ENCODE peak calls at places on chromosomes 5 and 9, in ten cellular contexts. One of them, this sample, is unnamed.

GRCh38 chr9:93365427-93366118 is 85.9 kb upstream of the FAM120A start:
- DNase-seq in GM03348: no peak
- DNase-seq in SW 1271: no peak
- DNase-seq in CD8-positive, alpha-beta memory T cell: no peak
- DNase-seq in Jurkat, Clone E6-1: no peak
- DNase-seq in psoas muscle: no peak
- DNase-seq in stomach: no peak
- DNase-seq in body of pancreas: no peak
- DNase-seq in effector memory CD4-positive, alpha-beta T cell: no peak
- DNase-seq in AG08395: no peak
- DNase-seq in this sample: no peak

GRCh38 chr9:129006328-129007034 is 21.6 kb downstream of the SH3GLB2 start:
- DNase-seq in GM03348: peak; percentile 93
- DNase-seq in SW 1271: peak; percentile 41
- DNase-seq in CD8-positive, alpha-beta memory T cell: no peak
- DNase-seq in Jurkat, Clone E6-1: peak; percentile 66
- DNase-seq in psoas muscle: peak; percentile 60
- DNase-seq in stomach: peak; percentile 72
- DNase-seq in body of pancreas: peak; percentile 76
- DNase-seq in effector memory CD4-positive, alpha-beta T cell: no peak
- DNase-seq in AG08395: peak; percentile 90
- DNase-seq in this sample: peak; percentile 74

GRCh38 chr5:131318455-131318854 is 54.6 kb downstream of the CDC42SE2 start:
- DNase-seq in GM03348: no peak
- DNase-seq in SW 1271: no peak
- DNase-seq in CD8-positive, alpha-beta memory T cell: no peak
- DNase-seq in Jurkat, Clone E6-1: no peak
- DNase-seq in psoas muscle: no peak
- DNase-seq in stomach: no peak
- DNase-seq in body of pancreas: no peak
- DNase-seq in effector memory CD4-positive, alpha-beta T cell: no peak
- DNase-seq in AG08395: no peak
- DNase-seq in this sample: no peak

GRCh38 chr5:108061941-108062340 is 320.0 kb downstream of the FBXL17 start:
- DNase-seq in GM03348: peak; percentile 21
- DNase-seq in SW 1271: no peak
- DNase-seq in CD8-positive, alpha-beta memory T cell: no peak
- DNase-seq in Jurkat, Clone E6-1: no peak
- DNase-seq in psoas muscle: no peak
- DNase-seq in stomach: no peak
- DNase-seq in body of pancreas: no peak
- DNase-seq in effector memory CD4-positive, alpha-beta T cell: no peak
- DNase-seq in AG08395: no peak
- DNase-seq in this sample: no peak

GRCh38 chr5:135108992-135109391 is 75.0 kb upstream of the PITX1 start:
- DNase-seq in GM03348: no peak
- DNase-seq in SW 1271: no peak
- DNase-seq in CD8-positive, alpha-beta memory T cell: no peak
- DNase-seq in Jurkat, Clone E6-1: no peak
- DNase-seq in psoas muscle: no peak
- DNase-seq in stomach: no peak
- DNase-seq in body of pancreas: no peak
- DNase-seq in effector memory CD4-positive, alpha-beta T cell: no peak
- DNase-seq in AG08395: no peak
- DNase-seq in this sample: peak; percentile 58

GRCh38 chr5:92500752-92501151 is 1080.3 kb downstream of the NR2F1-AS1 start:
- DNase-seq in GM03348: no peak
- DNase-seq in SW 1271: no peak
- DNase-seq in CD8-positive, alpha-beta memory T cell: no peak
- DNase-seq in Jurkat, Clone E6-1: no peak
- DNase-seq in psoas muscle: no peak
- DNase-seq in stomach: no peak
- DNase-seq in body of pancreas: no peak
- DNase-seq in effector memory CD4-positive, alpha-beta T cell: no peak
- DNase-seq in AG08395: no peak
- DNase-seq in this sample: no peak

GRCh38 chr9:655875-656274 is 185.6 kb upstream of the DMRT1 start:
- DNase-seq in GM03348: no peak
- DNase-seq in SW 1271: no peak
- DNase-seq in CD8-positive, alpha-beta memory T cell: no peak
- DNase-seq in Jurkat, Clone E6-1: no peak
- DNase-seq in psoas muscle: peak; percentile 81
- DNase-seq in stomach: peak; percentile 88
- DNase-seq in body of pancreas: peak; percentile 94
- DNase-seq in effector memory CD4-positive, alpha-beta T cell: no peak
- DNase-seq in AG08395: no peak
- DNase-seq in this sample: peak; percentile 71

GRCh38 chr5:43420241-43420640 is 8.1 kb upstream of the CCL28 start:
- DNase-seq in GM03348: no peak
- DNase-seq in SW 1271: no peak
- DNase-seq in CD8-positive, alpha-beta memory T cell: no peak
- DNase-seq in Jurkat, Clone E6-1: no peak
- DNase-seq in psoas muscle: no peak
- DNase-seq in stomach: no peak
- DNase-seq in body of pancreas: no peak
- DNase-seq in effector memory CD4-positive, alpha-beta T cell: no peak
- DNase-seq in AG08395: no peak
- DNase-seq in this sample: no peak

GRCh38 chr5:77396017-77396416 is 96.1 kb downstream of the WDR41 start:
- DNase-seq in GM03348: no peak
- DNase-seq in SW 1271: no peak
- DNase-seq in CD8-positive, alpha-beta memory T cell: no peak
- DNase-seq in Jurkat, Clone E6-1: peak; percentile 26
- DNase-seq in psoas muscle: no peak
- DNase-seq in stomach: no peak
- DNase-seq in body of pancreas: no peak
- DNase-seq in effector memory CD4-positive, alpha-beta T cell: no peak
- DNase-seq in AG08395: no peak
- DNase-seq in this sample: no peak

GRCh38 chr5:132647473-132647872 is 10.5 kb upstream of the IL13 start:
- DNase-seq in GM03348: no peak
- DNase-seq in SW 1271: no peak
- DNase-seq in CD8-positive, alpha-beta memory T cell: no peak
- DNase-seq in Jurkat, Clone E6-1: no peak
- DNase-seq in psoas muscle: no peak
- DNase-seq in stomach: no peak
- DNase-seq in body of pancreas: no peak
- DNase-seq in effector memory CD4-positive, alpha-beta T cell: no peak
- DNase-seq in AG08395: no peak
- DNase-seq in this sample: no peak

GRCh38 chr5:7425830-7426229 is 29.9 kb downstream of the ADCY2 start:
- DNase-seq in GM03348: no peak
- DNase-seq in SW 1271: no peak
- DNase-seq in CD8-positive, alpha-beta memory T cell: no peak
- DNase-seq in Jurkat, Clone E6-1: no peak
- DNase-seq in psoas muscle: no peak
- DNase-seq in stomach: no peak
- DNase-seq in body of pancreas: no peak
- DNase-seq in effector memory CD4-positive, alpha-beta T cell: no peak
- DNase-seq in AG08395: no peak
- DNase-seq in this sample: no peak

GRCh38 chr9:29965834-29966233 is 2392.6 kb upstream of the C9orf72 start:
- DNase-seq in GM03348: no peak
- DNase-seq in SW 1271: no peak
- DNase-seq in CD8-positive, alpha-beta memory T cell: no peak
- DNase-seq in Jurkat, Clone E6-1: no peak
- DNase-seq in psoas muscle: no peak
- DNase-seq in stomach: no peak
- DNase-seq in body of pancreas: no peak
- DNase-seq in effector memory CD4-positive, alpha-beta T cell: no peak
- DNase-seq in AG08395: no peak
- DNase-seq in this sample: no peak

GRCh38 chr9:70229579-70229978 is 29.2 kb upstream of the SMC5 start:
- DNase-seq in GM03348: peak; percentile 35
- DNase-seq in SW 1271: no peak
- DNase-seq in CD8-positive, alpha-beta memory T cell: no peak
- DNase-seq in Jurkat, Clone E6-1: no peak
- DNase-seq in psoas muscle: no peak
- DNase-seq in stomach: no peak
- DNase-seq in body of pancreas: no peak
- DNase-seq in effector memory CD4-positive, alpha-beta T cell: no peak
- DNase-seq in AG08395: peak; percentile 31
- DNase-seq in this sample: no peak

GRCh38 chr5:93303291-93303691 is 277.7 kb downstream of the NR2F1-AS1 start:
- DNase-seq in GM03348: no peak
- DNase-seq in SW 1271: no peak
- DNase-seq in CD8-positive, alpha-beta memory T cell: no peak
- DNase-seq in Jurkat, Clone E6-1: no peak
- DNase-seq in psoas muscle: no peak
- DNase-seq in stomach: no peak
- DNase-seq in body of pancreas: no peak
- DNase-seq in effector memory CD4-positive, alpha-beta T cell: no peak
- DNase-seq in AG08395: no peak
- DNase-seq in this sample: no peak

GRCh38 chr9:16236882-16237281 is 633.6 kb downstream of the BNC2 start:
- DNase-seq in GM03348: peak; percentile 59
- DNase-seq in SW 1271: no peak
- DNase-seq in CD8-positive, alpha-beta memory T cell: no peak
- DNase-seq in Jurkat, Clone E6-1: no peak
- DNase-seq in psoas muscle: no peak
- DNase-seq in stomach: no peak
- DNase-seq in body of pancreas: no peak
- DNase-seq in effector memory CD4-positive, alpha-beta T cell: no peak
- DNase-seq in AG08395: peak; percentile 43
- DNase-seq in this sample: no peak

GRCh38 chr9:94767331-94768099 is 41.0 kb downstream of the AOPEP start:
- DNase-seq in GM03348: no peak
- DNase-seq in SW 1271: no peak
- DNase-seq in CD8-positive, alpha-beta memory T cell: no peak
- DNase-seq in Jurkat, Clone E6-1: no peak
- DNase-seq in psoas muscle: no peak
- DNase-seq in stomach: no peak
- DNase-seq in body of pancreas: no peak
- DNase-seq in effector memory CD4-positive, alpha-beta T cell: no peak
- DNase-seq in AG08395: peak; percentile 13
- DNase-seq in this sample: no peak

GRCh38 chr5:134175874-134176522 is 752 bp downstream of the SKP1 start:
- DNase-seq in GM03348: peak; percentile 51
- DNase-seq in SW 1271: no peak
- DNase-seq in CD8-positive, alpha-beta memory T cell: peak; percentile 62
- DNase-seq in Jurkat, Clone E6-1: no peak
- DNase-seq in psoas muscle: no peak
- DNase-seq in stomach: peak; percentile 36
- DNase-seq in body of pancreas: peak; percentile 45
- DNase-seq in effector memory CD4-positive, alpha-beta T cell: no peak
- DNase-seq in AG08395: peak; percentile 22
- DNase-seq in this sample: no peak

GRCh38 chr9:95907794-95908193 is 32.3 kb downstream of the ERCC6L2 start:
- DNase-seq in GM03348: no peak
- DNase-seq in SW 1271: no peak
- DNase-seq in CD8-positive, alpha-beta memory T cell: no peak
- DNase-seq in Jurkat, Clone E6-1: no peak
- DNase-seq in psoas muscle: no peak
- DNase-seq in stomach: no peak
- DNase-seq in body of pancreas: no peak
- DNase-seq in effector memory CD4-positive, alpha-beta T cell: no peak
- DNase-seq in AG08395: no peak
- DNase-seq in this sample: no peak

GRCh38 chr5:4159681-4160080 is 564.0 kb downstream of the IRX1 start:
- DNase-seq in GM03348: no peak
- DNase-seq in SW 1271: no peak
- DNase-seq in CD8-positive, alpha-beta memory T cell: no peak
- DNase-seq in Jurkat, Clone E6-1: no peak
- DNase-seq in psoas muscle: no peak
- DNase-seq in stomach: no peak
- DNase-seq in body of pancreas: no peak
- DNase-seq in effector memory CD4-positive, alpha-beta T cell: no peak
- DNase-seq in AG08395: no peak
- DNase-seq in this sample: no peak